ENCODE peak calls at places on chromosomes 12 and 14, in ten cellular contexts. V is activated T-cell treated with anti-CD3 and anti-CD28 coated beads, Interleukin-2, amount 50 U/mL, for 24 hours; Q is stimulated activated CD8-positive, alpha-beta memory T cell treated with anti-CD3 and anti-CD28 coated beads, Interleukin-15, amount 100 ng/mL, for 1 hour; M is amygdala; G is EL; C is NCI-H345; T is cardiac muscle cell; L is GM20000; W is AG04450; E is LoVo. D is an unnamed sample.

GRCh38 chr12:43337571-43338497 is 214.2 kb downstream of the ADAMTS20 start:
- DNase-seq in V (no peak), Q (no peak), M (no peak), G (peak; percentile 14), C (no peak), T (no peak), L (peak; percentile 6), W (no peak), E (no peak), D (no peak)

GRCh38 chr14:81298911-81299310 is 78.2 kb upstream of the GTF2A1 start:
- DNase-seq in V (no peak), Q (no peak), M (no peak), G (no peak), C (no peak), T (no peak), L (no peak), W (no peak), E (no peak), D (peak; percentile 70)

GRCh38 chr12:65364021-65364420 is 85.5 kb downstream of the MSRB3 start:
- DNase-seq in V (no peak), Q (no peak), M (no peak), G (peak; percentile 67), C (no peak), T (peak; percentile 54), L (no peak), W (no peak), E (no peak), D (no peak)

GRCh38 chr12:80230068-80230467 is 130.7 kb downstream of the OTOGL start:
- DNase-seq in V (no peak), Q (no peak), M (no peak), G (no peak), C (no peak), T (no peak), L (no peak), W (no peak), E (no peak), D (no peak)

GRCh38 chr14:29925106-29925722 is 2.4 kb downstream of the PRKD1 start:
- DNase-seq in V (no peak), Q (no peak), M (no peak), G (peak; percentile 80), C (no peak), T (peak; percentile 50), L (no peak), W (peak; percentile 29), E (no peak), D (no peak)

GRCh38 chr12:19155981-19156734 is 26.6 kb downstream of the PLEKHA5 start:
- DNase-seq in V (no peak), Q (no peak), M (no peak), G (no peak), C (no peak), T (no peak), L (no peak), W (no peak), E (no peak), D (no peak)

GRCh38 chr14:59463773-59464650 is 1.2 kb downstream of the GPR135 start:
- DNase-seq in V (no peak), Q (no peak), M (no peak), G (no peak), C (peak; percentile 50), T (peak; percentile 60), L (peak; percentile 14), W (no peak), E (no peak), D (no peak)

GRCh38 chr14:54728700-54729527 is 162.0 kb downstream of the SAMD4A start:
- DNase-seq in V (no peak), Q (no peak), M (no peak), G (peak; percentile 22), C (no peak), T (peak; percentile 59), L (no peak), W (no peak), E (no peak), D (no peak)

GRCh38 chr12:87995581-87996178 is 33.5 kb downstream of the C12orf50 start:
- DNase-seq in V (peak; percentile 44), Q (no peak), M (no peak), G (peak; percentile 65), C (peak; percentile 77), T (peak; percentile 85), L (peak; percentile 40), W (peak; percentile 54), E (peak; percentile 83), D (no peak)

GRCh38 chr14:99643343-99643742 is 1.6 kb upstream of the HHIPL1 start:
- DNase-seq in V (no peak), Q (no peak), M (no peak), G (no peak), C (no peak), T (no peak), L (no peak), W (no peak), E (no peak), D (no peak)

GRCh38 chr12:121391619-121392324 is 8.1 kb upstream of the RNF34 start:
- DNase-seq in V (peak; percentile 49), Q (no peak), M (no peak), G (peak; percentile 50), C (no peak), T (peak; percentile 83), L (peak; percentile 64), W (peak; percentile 49), E (no peak), D (peak; percentile 58)

GRCh38 chr14:92582706-92583452 is 69.3 kb downstream of the RIN3 start:
- DNase-seq in V (no peak), Q (no peak), M (no peak), G (no peak), C (no peak), T (no peak), L (peak; percentile 76), W (no peak), E (no peak), D (no peak)

GRCh38 chr12:116735951-116736599 is 1.8 kb downstream of the SPRING1 start:
- DNase-seq in V (no peak), Q (no peak), M (no peak), G (no peak), C (no peak), T (no peak), L (no peak), W (no peak), E (peak; percentile 54), D (no peak)

GRCh38 chr12:843609-844008 is 91.2 kb downstream of the WNK1 start:
- DNase-seq in V (no peak), Q (no peak), M (no peak), G (peak; percentile 72), C (no peak), T (peak; percentile 49), L (no peak), W (peak; percentile 15), E (no peak), D (no peak)

GRCh38 chr12:23083267-23083666 is 458.3 kb downstream of the ETNK1 start:
- DNase-seq in V (no peak), Q (no peak), M (no peak), G (peak; percentile 47), C (no peak), T (peak; percentile 61), L (no peak), W (peak; percentile 71), E (no peak), D (peak; percentile 96)

GRCh38 chr12:30047499-30048262 is 263.9 kb upstream of the TMTC1 start:
- DNase-seq in V (no peak), Q (no peak), M (no peak), G (peak; percentile 46), C (peak; percentile 76), T (peak; percentile 65), L (no peak), W (no peak), E (no peak), D (peak; percentile 0)

GRCh38 chr14:21915814-21916213 is 242.2 kb upstream of the OR4E1 start:
- DNase-seq in V (no peak), Q (no peak), M (no peak), G (no peak), C (no peak), T (peak; percentile 20), L (no peak), W (no peak), E (no peak), D (no peak)

GRCh38 chr14:65179918-65180724 is 77.8 kb upstream of the MAX start:
- DNase-seq in V (no peak), Q (no peak), M (no peak), G (peak; percentile 89), C (no peak), T (peak; percentile 89), L (peak; percentile 66), W (peak; percentile 65), E (peak; percentile 66), D (no peak)

GRCh38 chr14:75181426-75182062 is 5.1 kb upstream of the TMED10 start:
- DNase-seq in V (no peak), Q (no peak), M (no peak), G (no peak), C (no peak), T (no peak), L (no peak), W (no peak), E (no peak), D (no peak)

GRCh38 chr12:67942704-67943103 is 46.5 kb upstream of the IFNG-AS1 start:
- DNase-seq in V (no peak), Q (no peak), M (no peak), G (no peak), C (no peak), T (no peak), L (no peak), W (no peak), E (no peak), D (no peak)

GRCh38 chr14:57136669-57137068 is 132.0 kb downstream of the EXOC5 start:
- DNase-seq in V (no peak), Q (no peak), M (no peak), G (no peak), C (peak; percentile 75), T (no peak), L (no peak), W (no peak), E (no peak), D (peak; percentile 70)

GRCh38 chr14:106694638-106695393 is 1168.4 kb downstream of the TMEM121 start:
- DNase-seq in V (peak; percentile 70), Q (peak; percentile 39), M (no peak), G (no peak), C (peak; percentile 87), T (no peak), L (peak; percentile 59), W (no peak), E (peak; percentile 15), D (no peak)

GRCh38 chr12:110639336-110640178 is 25.6 kb downstream of the TCTN1 start:
- DNase-seq in V (no peak), Q (no peak), M (no peak), G (peak; percentile 25), C (no peak), T (peak; percentile 61), L (no peak), W (peak; percentile 41), E (no peak), D (no peak)

GRCh38 chr14:64845878-64846277 is 33.8 kb downstream of the SPTB start:
- DNase-seq in V (no peak), Q (no peak), M (no peak), G (peak; percentile 61), C (no peak), T (no peak), L (no peak), W (peak; percentile 36), E (no peak), D (no peak)

GRCh38 chr12:47114481-47114892 is 34.7 kb upstream of the AMIGO2 start:
- DNase-seq in V (no peak), Q (no peak), M (no peak), G (no peak), C (no peak), T (no peak), L (no peak), W (no peak), E (no peak), D (no peak)

GRCh38 chr12:92871121-92871520 is 58.0 kb downstream of the EEA1 start:
- DNase-seq in V (no peak), Q (no peak), M (no peak), G (no peak), C (no peak), T (no peak), L (peak; percentile 13), W (no peak), E (no peak), D (no peak)

GRCh38 chr14:72439707-72440106 is 454.2 kb downstream of the DPF3 start:
- DNase-seq in V (no peak), Q (no peak), M (no peak), G (no peak), C (no peak), T (no peak), L (peak; percentile 16), W (no peak), E (no peak), D (no peak)

GRCh38 chr12:78938341-78939084 is 73.9 kb downstream of the SYT1 start:
- DNase-seq in V (no peak), Q (no peak), M (no peak), G (no peak), C (peak; percentile 48), T (no peak), L (no peak), W (no peak), E (no peak), D (peak; percentile 47)

D was measured in DMS 273 treated with DMSO at 0.1 percent for 48 hours.